ENCODE peak calls at places on chromosomes 13 and 19, in eight cellular contexts. W is left lung; K is progenitor cell of endocrine pancreas; A is endothelial cell; G is NCI-H1105 treated with DMSO at 0.1 percent for 48 hours; R is anterior cingulate cortex; T is NCI-H2081; E is stimulated activated naive CD8-positive, alpha-beta T cell treated with anti-CD3 and anti-CD28 coated beads, Interleukin-15, Interleukin-2, amounts not matched to agents 100 U/mL and 50 U/mL, for 24 hours. L is an unnamed sample.

GRCh38 chr13:58018020-58018419 is 386.5 kb downstream of the PCDH17 start:
- DNase-seq in E (no peak), A (no peak), T (no peak), R (no peak), W (no peak), K (no peak), G (no peak), L (no peak)

GRCh38 chr13:46964789-46965527 is 68.1 kb upstream of the HTR2A start:
- DNase-seq in R (no peak), G (no peak), A (no peak), E (no peak), W (no peak), T (no peak), K (no peak), L (no peak)

GRCh38 chr19:11963566-11964355 is 1.1 kb upstream of the ZNF763 start:
- DNase-seq in K (peak), W (peak), T (peak), E (peak), A (no peak), G (peak), R (peak), L (peak)

GRCh38 chr19:47447470-47448359 is 24.0 kb downstream of the SLC8A2 start:
- DNase-seq in K (peak), W (no peak), A (peak), R (peak), T (peak), G (peak), E (peak), L (no peak)

GRCh38 chr19:42596391-42597071 is 1.8 kb upstream of the CEACAM8 start:
- DNase-seq in T (peak), G (peak), R (peak), W (no peak), E (peak), A (peak), K (peak), L (peak)

GRCh38 chr19:38942471-38943181 is 11.9 kb downstream of the MRPS12 start:
- DNase-seq in G (no peak), E (no peak), T (no peak), W (no peak), K (no peak), R (no peak), A (no peak), L (no peak)

GRCh38 chr13:32187651-32188050 is 127.5 kb downstream of the ZAR1L start:
- DNase-seq in K (no peak), T (no peak), A (no peak), E (no peak), W (no peak), G (no peak), R (no peak), L (no peak)

GRCh38 chr13:25659091-25659502 is 287.3 kb downstream of the ATP8A2 start:
- DNase-seq in R (no peak), K (no peak), G (peak), E (no peak), A (no peak), W (no peak), T (no peak), L (no peak)

GRCh38 chr13:42525035-42525504 is 48.9 kb upstream of the TNFSF11 start:
- DNase-seq in A (peak), E (no peak), K (no peak), W (no peak), T (no peak), G (no peak), R (no peak), L (no peak)

GRCh38 chr13:100129605-100130004 is 40.7 kb downstream of the PCCA start:
- DNase-seq in G (no peak), A (no peak), T (no peak), K (no peak), R (no peak), W (no peak), E (no peak), L (no peak)

GRCh38 chr19:20969898-20970297 is 46.8 kb downstream of the ZNF85 start:
- DNase-seq in R (no peak), W (no peak), K (no peak), E (no peak), T (no peak), G (no peak), A (no peak), L (no peak)

GRCh38 chr19:7926727-7927604 is 1.0 kb upstream of the CTXN1 start:
- DNase-seq in E (no peak), A (no peak), R (no peak), W (no peak), G (no peak), K (no peak), T (no peak), L (no peak)

GRCh38 chr13:43041368-43041921 is 18.1 kb downstream of the DNAJC15 start:
- DNase-seq in W (no peak), G (no peak), E (no peak), A (no peak), T (no peak), R (no peak), K (no peak), L (no peak)

GRCh38 chr13:51681037-51681678 is 96.9 kb downstream of the WDFY2 start:
- DNase-seq in E (no peak), A (no peak), K (no peak), T (no peak), G (no peak), W (no peak), R (no peak), L (no peak)

GRCh38 chr13:96850538-96850937 is 143.7 kb downstream of the OXGR1 start:
- DNase-seq in A (no peak), E (no peak), T (no peak), W (no peak), R (no peak), G (no peak), K (no peak), L (no peak)